ENCODE peak calls at places on chromosomes 3 and 15, in four cellular contexts. One of them, this sample, is unnamed.

GRCh38 chr3:128609294-128609693 is 41.3 kb downstream of the RPN1 start:
- DNase-seq in HepG2: no peak
- DNase-seq in K562: no peak
- DNase-seq in GM12878: no peak
- DNase-seq in this sample: no peak

GRCh38 chr3:75192065-75192658 is 472.0 kb upstream of the FRG2C start:
- DNase-seq in HepG2: peak
- DNase-seq in K562: peak
- DNase-seq in GM12878: no peak
- DNase-seq in this sample: peak

GRCh38 chr3:8765528-8765927 is 3.9 kb downstream of the OXTR start:
- DNase-seq in HepG2: no peak
- DNase-seq in K562: no peak
- DNase-seq in GM12878: no peak
- DNase-seq in this sample: no peak

GRCh38 chr3:53902067-53902466 is 10.4 kb upstream of the SELENOK start:
- DNase-seq in HepG2: no peak
- DNase-seq in K562: no peak
- DNase-seq in GM12878: no peak
- DNase-seq in this sample: no peak

GRCh38 chr3:16148783-16149182 is 25.7 kb upstream of the GALNT15 start:
- DNase-seq in HepG2: no peak
- DNase-seq in K562: no peak
- DNase-seq in GM12878: no peak
- DNase-seq in this sample: peak

GRCh38 chr3:66971891-66972551 is 26.1 kb upstream of the KBTBD8 start:
- DNase-seq in HepG2: peak
- DNase-seq in K562: peak
- DNase-seq in GM12878: peak
- DNase-seq in this sample: peak

GRCh38 chr3:193813506-193813850 is 220.5 kb downstream of the OPA1 start:
- DNase-seq in HepG2: no peak
- DNase-seq in K562: no peak
- DNase-seq in GM12878: no peak
- DNase-seq in this sample: no peak

GRCh38 chr3:58679974-58680656 is 13.5 kb upstream of the FAM3D start:
- DNase-seq in HepG2: no peak
- DNase-seq in K562: no peak
- DNase-seq in GM12878: no peak
- DNase-seq in this sample: no peak

GRCh38 chr3:169133178-169134161 is 530.0 kb downstream of the MECOM start:
- DNase-seq in HepG2: no peak
- DNase-seq in K562: no peak
- DNase-seq in GM12878: no peak
- DNase-seq in this sample: no peak

DNA sequence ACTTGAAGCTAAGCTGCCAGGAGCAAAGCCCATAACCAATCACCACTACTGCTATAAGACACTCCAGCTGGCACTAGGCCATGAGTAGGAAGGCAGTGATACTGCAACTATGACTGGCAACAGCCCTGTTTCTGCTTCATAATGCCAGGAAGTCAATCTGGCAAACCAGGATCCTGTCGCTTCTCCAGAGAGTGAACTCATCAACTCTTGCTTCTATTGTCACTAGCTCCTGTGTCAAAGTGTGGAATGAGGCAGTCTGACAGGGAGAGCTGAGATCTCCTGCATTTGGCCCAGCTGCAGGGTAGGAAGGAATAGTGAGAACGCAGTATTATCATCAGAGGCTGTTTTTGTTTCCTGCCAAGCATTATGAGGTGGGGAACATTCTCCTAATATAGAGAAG is 105.3 kb downstream of the CTNNB1 start:
- DNase-seq in HepG2: no peak
- DNase-seq in K562: no peak
- DNase-seq in GM12878: no peak
- DNase-seq in this sample: no peak
- TF ChIP-seq FOXM1 in HepG2: no peak
- TF ChIP-seq FOXM1 in K562: no peak
- TF ChIP-seq FOXM1 in GM12878: no peak
- TF ChIP-seq FOXM1 in this sample: no peak

GRCh38 chr3:120168611-120169010 is 74.4 kb upstream of the GSK3B start:
- DNase-seq in HepG2: no peak
- DNase-seq in K562: no peak
- DNase-seq in GM12878: no peak
- DNase-seq in this sample: no peak
- TF ChIP-seq BHLHE40 in HepG2: no peak
- TF ChIP-seq BHLHE40 in K562: no peak
- TF ChIP-seq BHLHE40 in GM12878: no peak
- TF ChIP-seq BHLHE40 in this sample: no peak

GRCh38 chr3:136343873-136344281 is 93.7 kb downstream of the PCCB start:
- DNase-seq in HepG2: peak
- DNase-seq in K562: peak
- DNase-seq in GM12878: no peak
- DNase-seq in this sample: no peak
- TF ChIP-seq SP1 in HepG2: no peak
- TF ChIP-seq SP1 in K562: no peak
- TF ChIP-seq SP1 in GM12878: no peak
- TF ChIP-seq SP1 in this sample: no peak

DNA sequence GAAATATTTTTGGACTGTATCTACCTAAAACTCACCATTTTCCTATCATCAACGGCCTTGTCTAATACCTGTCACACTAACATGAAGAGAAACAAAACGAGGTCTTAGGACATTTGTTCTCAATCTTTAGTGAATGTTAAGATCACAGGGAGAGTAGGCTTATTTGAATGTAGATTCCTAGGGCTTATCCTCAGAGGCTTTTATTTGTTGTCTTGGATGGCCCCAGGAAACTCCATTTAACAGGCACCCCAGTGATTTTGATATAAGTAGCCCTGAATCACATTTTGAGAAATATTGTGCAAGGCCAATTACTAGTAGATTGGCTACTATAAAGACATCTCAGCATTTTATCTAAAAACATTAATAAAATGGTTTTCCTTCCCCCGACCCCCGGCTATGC is 367.4 kb downstream of the GAP43 start:
- DNase-seq in HepG2: no peak
- DNase-seq in K562: no peak
- DNase-seq in GM12878: no peak
- DNase-seq in this sample: no peak
- TF ChIP-seq FOXM1 in HepG2: no peak
- TF ChIP-seq FOXM1 in K562: no peak
- TF ChIP-seq FOXM1 in GM12878: no peak
- TF ChIP-seq FOXM1 in this sample: no peak

DNA sequence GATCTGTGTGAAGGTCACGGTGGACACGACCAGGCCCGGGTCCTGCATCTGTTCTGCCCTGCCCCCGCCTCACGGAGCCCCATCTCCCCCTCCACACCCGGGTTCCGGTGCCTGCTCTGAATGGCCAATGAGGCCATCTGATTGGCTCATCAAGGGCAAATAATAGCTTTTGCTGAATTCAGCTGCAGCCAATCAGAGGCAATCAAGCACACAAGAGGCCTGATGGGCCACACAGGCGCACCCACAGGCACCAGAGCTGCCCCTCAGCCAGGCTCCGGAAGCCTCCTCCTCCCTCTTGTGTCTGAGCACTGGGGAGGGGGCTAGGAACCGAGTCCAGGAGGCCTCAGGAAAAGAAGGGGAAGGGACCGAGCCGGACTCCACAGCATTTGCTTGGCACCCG is 49.5 kb downstream of the CACNA2D2 start:
- DNase-seq in HepG2: no peak
- DNase-seq in K562: no peak
- DNase-seq in GM12878: no peak
- DNase-seq in this sample: no peak
- TF ChIP-seq BHLHE40 in HepG2: no peak
- TF ChIP-seq BHLHE40 in K562: no peak
- TF ChIP-seq BHLHE40 in GM12878: no peak
- TF ChIP-seq BHLHE40 in this sample: no peak

DNA sequence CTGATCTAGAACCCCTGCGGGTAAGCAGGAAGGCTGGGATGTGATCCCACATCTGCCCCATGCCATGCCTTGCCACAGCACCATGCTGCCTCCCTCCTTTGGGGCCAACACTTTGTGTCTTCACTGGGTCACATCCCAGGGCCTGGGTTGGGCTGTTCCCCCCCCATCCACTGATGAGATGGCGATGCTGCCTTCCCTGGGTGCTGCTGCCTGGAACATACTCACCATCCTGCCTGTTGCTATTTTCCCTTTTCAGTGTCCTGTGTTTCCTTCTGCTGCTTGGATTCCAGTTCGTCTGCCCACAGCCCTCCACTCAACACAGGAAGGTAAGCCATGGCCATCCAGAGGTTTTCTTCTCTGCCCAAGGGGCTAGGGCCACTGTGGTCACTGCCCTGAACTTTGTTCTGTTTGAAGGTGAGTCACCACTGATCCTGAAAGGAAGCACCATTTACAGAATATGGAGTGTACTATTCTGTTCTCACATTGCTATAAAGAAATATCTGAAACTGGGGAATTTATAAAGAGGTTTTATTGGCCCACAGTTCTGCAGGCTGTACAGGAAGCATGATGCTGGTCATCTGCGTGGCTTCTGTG is 39.4 kb downstream of the THSD4 start:
- DNase-seq in HepG2: no peak
- DNase-seq in K562: no peak
- DNase-seq in GM12878: no peak
- DNase-seq in this sample: no peak
- TF ChIP-seq SP1 in HepG2: no peak
- TF ChIP-seq SP1 in K562: no peak
- TF ChIP-seq SP1 in GM12878: no peak
- TF ChIP-seq SP1 in this sample: no peak

DNA sequence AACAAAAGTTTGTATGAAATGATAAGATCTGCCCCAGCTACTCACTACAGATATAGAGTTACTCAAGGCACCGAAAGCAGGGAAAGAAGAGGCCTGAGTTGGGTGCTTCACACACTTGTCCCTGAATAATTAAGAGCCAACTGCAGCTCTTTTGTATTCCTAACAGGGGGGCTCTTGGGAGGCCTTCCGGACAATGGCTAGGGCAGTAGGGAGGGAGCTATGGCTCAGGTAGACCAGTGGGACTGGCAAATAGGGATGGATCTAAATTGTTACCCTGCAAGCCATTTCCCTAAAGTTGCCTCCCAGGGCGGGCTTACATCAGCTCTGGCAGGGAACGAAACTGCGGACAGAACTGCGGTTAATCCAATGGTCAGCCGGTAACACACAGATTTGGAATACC is 6.2 kb downstream of the SEMA5B start:
- DNase-seq in HepG2: no peak
- DNase-seq in K562: no peak
- DNase-seq in GM12878: no peak
- DNase-seq in this sample: no peak
- TF ChIP-seq FOXM1 in HepG2: no peak
- TF ChIP-seq FOXM1 in K562: no peak
- TF ChIP-seq FOXM1 in GM12878: no peak
- TF ChIP-seq FOXM1 in this sample: no peak

DNA sequence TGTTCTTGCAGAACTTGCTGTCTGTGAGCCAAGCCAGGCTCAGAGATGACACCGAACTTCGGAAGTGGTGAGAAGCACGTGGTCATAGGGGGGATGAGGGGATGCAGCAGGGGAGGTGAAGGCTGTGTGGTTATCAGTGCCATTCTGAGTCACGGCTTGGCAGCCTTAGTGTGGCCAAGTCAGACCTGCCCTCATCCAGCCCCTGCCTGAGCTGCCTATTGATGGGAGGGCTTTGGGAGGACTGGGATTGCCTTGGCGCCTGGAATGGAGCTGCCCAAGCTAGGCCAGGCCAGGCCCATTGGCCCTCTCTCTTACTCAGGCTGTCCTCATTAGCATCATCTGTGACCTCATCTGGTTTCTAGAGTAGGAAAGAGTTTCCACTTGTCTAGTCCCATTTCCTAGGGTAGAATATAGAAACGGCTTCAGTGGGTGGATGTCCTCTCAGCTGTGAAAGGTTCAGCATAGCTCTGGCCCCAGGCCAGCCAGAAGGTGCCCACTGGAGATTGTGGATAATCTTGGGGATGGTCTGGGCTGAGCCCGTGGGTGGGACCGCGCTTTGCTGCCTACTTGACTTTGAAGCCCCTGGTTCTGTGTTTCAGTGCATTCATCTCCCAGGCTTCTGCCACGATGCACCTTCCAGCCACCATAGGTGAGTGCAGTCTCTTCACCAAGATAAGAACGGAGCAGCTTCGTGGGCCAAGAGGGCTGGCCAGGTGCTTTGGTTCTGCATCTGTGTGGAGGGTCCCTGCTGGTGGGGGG is 7.2 kb downstream of the FAH start:
- DNase-seq in HepG2: no peak
- DNase-seq in K562: no peak
- DNase-seq in GM12878: no peak
- DNase-seq in this sample: no peak
- TF ChIP-seq BHLHE40 in HepG2: no peak
- TF ChIP-seq BHLHE40 in K562: no peak
- TF ChIP-seq BHLHE40 in GM12878: no peak
- TF ChIP-seq BHLHE40 in this sample: no peak

GRCh38 chr3:39000008-39000450 is 51.7 kb downstream of the SCN11A start:
- DNase-seq in HepG2: peak
- DNase-seq in K562: peak
- DNase-seq in GM12878: peak
- DNase-seq in this sample: peak
- TF ChIP-seq SP1 in HepG2: no peak
- TF ChIP-seq SP1 in K562: peak
- TF ChIP-seq SP1 in GM12878: no peak
- TF ChIP-seq SP1 in this sample: no peak